ENCODE peak calls at places on chromosome 13, in seven cellular contexts. L is EL; V is stimulated activated effector memory CD8-positive, alpha-beta T cell treated with anti-CD3 and anti-CD28 coated beads, Interleukin-12 subunit alpha, Interleukin-12 subunit beta, amount 100 ng/mL, for 72 hours; M is B cell; D is fibroblast of villous mesenchyme; Q is immature natural killer cell; Z is PC-3. B is an unnamed sample.
A peak's percentile ranks its signal among the peaks of the same experiment; 100 is the strongest.

GRCh38 chr13:98835156-98835555 is 82.7 kb upstream of the SLC15A1 start:
- DNase-seq in L (no peak), V (no peak), M (no peak), D (no peak), Q (no peak), Z (no peak), B (no peak)

GRCh38 chr13:112186091-112186490 is 119.1 kb downstream of the SOX1 start:
- DNase-seq in L (no peak), V (no peak), M (no peak), D (no peak), Q (no peak), Z (no peak), B (no peak)

GRCh38 chr13:95564948-95565347 is 12.4 kb downstream of the CLDN10 start:
- DNase-seq in L (peak; percentile 48), V (no peak), M (no peak), D (peak; percentile 71), Q (no peak), Z (peak; percentile 23), B (no peak)

GRCh38 chr13:110644892-110645521 is 29.7 kb downstream of the NAXD start:
- DNase-seq in L (peak; percentile 28), V (no peak), M (peak; percentile 81), D (peak; percentile 66), Q (peak; percentile 63), Z (peak; percentile 29), B (peak; percentile 27)

GRCh38 chr13:104937881-104938280 is 1597.6 kb downstream of the EFNB2 start:
- DNase-seq in L (peak; percentile 6), V (no peak), M (no peak), D (no peak), Q (no peak), Z (no peak), B (no peak)

GRCh38 chr13:48626077-48626449 is 27.7 kb upstream of the CYSLTR2 start:
- DNase-seq in L (no peak), V (no peak), M (no peak), D (peak; percentile 92), Q (no peak), Z (no peak), B (no peak)

GRCh38 chr13:113592571-113592970 is 8.0 kb downstream of the TFDP1 start:
- DNase-seq in L (peak; percentile 13), V (no peak), M (no peak), D (no peak), Q (no peak), Z (no peak), B (no peak)

GRCh38 chr13:24741791-24742190 is 22.2 kb upstream of the RNF17 start:
- DNase-seq in L (no peak), V (no peak), M (no peak), D (no peak), Q (no peak), Z (no peak), B (no peak)

GRCh38 chr13:32824671-32825070 is 191.6 kb upstream of the KL start:
- DNase-seq in L (peak; percentile 98), V (no peak), M (no peak), D (peak; percentile 93), Q (no peak), Z (peak; percentile 95), B (no peak)